ENCODE peak calls at places on chromosomes 4 and X, in four cellular contexts. Z, O, M and B are unnamed samples.

GRCh38 chr4:14897217-14897616 is 105.1 kb upstream of the CPEB2 start:
- DNase-seq in O (no peak), Z (no peak), M (no peak), B (no peak)

GRCh38 chr4:173057442-173057841 is 111.2 kb upstream of the GALNT7 start:
- DNase-seq in O (no peak), M (no peak), Z (no peak), B (no peak)

GRCh38 chr4:88526221-88526815 is 2.7 kb upstream of the PYURF start:
- DNase-seq in M (no peak), O (no peak), Z (no peak), B (no peak)

GRCh38 chr4:13705521-13706035 is 78.1 kb upstream of the BOD1L1 start:
- DNase-seq in O (peak; percentile 61), Z (peak; percentile 28), M (peak; percentile 3), B (no peak)

GRCh38 chr4:82388405-82388804 is 14.6 kb upstream of the HNRNPD start:
- DNase-seq in O (no peak), M (no peak), Z (no peak), B (no peak)

GRCh38 chr4:55169352-55169959 is 44.1 kb upstream of the KDR start:
- DNase-seq in Z (peak; percentile 89), O (peak; percentile 51), M (no peak), B (no peak)

GRCh38 chrX:95509474-95509873 is 1175.2 kb upstream of the DIAPH2 start:
- DNase-seq in M (no peak), Z (no peak), O (no peak), B (no peak)

GRCh38 chr4:175776217-175776616 is 35.8 kb downstream of the GPM6A start:
- DNase-seq in Z (peak; percentile 73), M (no peak), O (no peak), B (no peak)

GRCh38 chr4:165803005-165803404 is 70.0 kb upstream of the TLL1 start:
- DNase-seq in Z (no peak), M (no peak), O (no peak), B (no peak)

GRCh38 chr4:135354876-135355275 is 1153.3 kb upstream of the PABPC4L start:
- DNase-seq in M (no peak), O (no peak), Z (no peak), B (no peak)

GRCh38 chr4:25861422-25861926 is 1.3 kb downstream of the SEL1L3 start:
- DNase-seq in O (no peak), Z (no peak), M (no peak), B (no peak)

GRCh38 chr4:40254961-40255721 is 58.3 kb downstream of the RHOH start:
- DNase-seq in O (no peak), M (no peak), Z (no peak), B (no peak)

GRCh38 chr4:95363966-95364365 is 184.8 kb downstream of the UNC5C start:
- DNase-seq in M (no peak), O (no peak), Z (no peak), B (no peak)

GRCh38 chrX:76538860-76539259 is 111.3 kb downstream of the MAGEE1 start:
- DNase-seq in Z (peak; percentile 39), M (no peak), O (no peak), B (no peak)

GRCh38 chr4:71907782-71908181 is 123.9 kb upstream of the GC start:
- DNase-seq in Z (no peak), M (no peak), O (no peak), B (no peak)

GRCh38 chr4:76589402-76589801 is 154.4 kb downstream of the SHROOM3 start:
- DNase-seq in Z (peak; percentile 37), O (no peak), M (no peak), B (no peak)

GRCh38 chrX:30992381-30992904 is 79.4 kb downstream of the FTHL17 start:
- DNase-seq in Z (no peak), O (no peak), M (no peak), B (no peak)

GRCh38 chr4:185080545-185080944 is 62.3 kb downstream of the HELT start:
- DNase-seq in O (no peak), Z (no peak), M (no peak), B (no peak)

GRCh38 chr4:152735302-152735917 is 44.1 kb downstream of the TIGD4 start:
- DNase-seq in Z (no peak), O (no peak), M (no peak), B (no peak)

GRCh38 chrX:53715336-53715924 is 28.9 kb upstream of the HUWE1 start:
- DNase-seq in M (no peak), O (no peak), Z (no peak), B (no peak)

GRCh38 chr4:122364700-122365404 is 14.0 kb upstream of the ADAD1 start:
- DNase-seq in M (no peak), Z (peak; percentile 49), O (no peak), B (no peak)

GRCh38 chrX:367866-368265 is 18.8 kb downstream of the PPP2R3B start:
- DNase-seq in M (no peak), O (no peak), Z (no peak), B (no peak)

GRCh38 chr4:38040619-38041018 is 80.4 kb downstream of the PTTG2 start:
- DNase-seq in Z (no peak), O (no peak), M (no peak), B (no peak)

GRCh38 chr4:38948551-38948950 is 80.9 kb downstream of the FAM114A1 start:
- DNase-seq in M (no peak), O (no peak), Z (no peak), B (no peak)

GRCh38 chrX:8049827-8050226 is 121.2 kb downstream of the VCX2 start:
- DNase-seq in Z (no peak), M (no peak), O (no peak), B (no peak)

GRCh38 chr4:51895816-51896408 is 53.0 kb downstream of the DCUN1D4 start:
- DNase-seq in M (no peak), O (no peak), Z (peak; percentile 77), B (no peak)

GRCh38 chrX:153921511-153922285 is 4.4 kb downstream of the ARHGAP4 start:
- DNase-seq in Z (no peak), O (peak; percentile 30), M (no peak), B (no peak)

GRCh38 chr4:78653655-78654054 is 102.1 kb downstream of the ANXA3 start:
- DNase-seq in M (no peak), O (no peak), Z (no peak), B (no peak)

GRCh38 chrX:124415115-124415798 is 68.9 kb downstream of the SH2D1A start:
- DNase-seq in Z (no peak), M (no peak), O (no peak), B (no peak)

GRCh38 chrX:108261541-108262218 is 170.1 kb downstream of the ATG4A start:
- DNase-seq in Z (no peak), O (no peak), M (no peak), B (no peak)

GRCh38 chr4:88792268-88792781 is 94.7 kb upstream of the NAP1L5 start:
- DNase-seq in O (no peak), M (no peak), Z (no peak), B (no peak)

GRCh38 chr4:168803727-168804126 is 206.3 kb downstream of the CBR4 start:
- DNase-seq in O (no peak), M (no peak), Z (peak; percentile 40), B (no peak)

GRCh38 chr4:93346840-93347239 is 481.7 kb upstream of the ATOH1 start:
- DNase-seq in Z (peak; percentile 24), O (no peak), M (no peak), B (no peak)

GRCh38 chr4:54226399-54227260 is 2.5 kb upstream of the PDGFRA start:
- DNase-seq in Z (peak; percentile 50), O (peak; percentile 68), M (no peak), B (no peak)

GRCh38 chrX:154486052-154486395 is 391 bp downstream of the UBL4A start:
- DNase-seq in Z (no peak), M (no peak), O (no peak), B (no peak)

GRCh38 chrX:16465081-16465876 is 184.7 kb upstream of the S100G start:
- DNase-seq in Z (no peak), O (no peak), M (no peak), B (no peak)

GRCh38 chr4:158571736-158572135 is 50.1 kb downstream of the RXFP1 start:
- DNase-seq in M (no peak), O (no peak), Z (peak; percentile 87), B (no peak)

GRCh38 chr4:120318447-120318846 is 251.8 kb upstream of the MAD2L1 start:
- DNase-seq in Z (no peak), O (no peak), M (no peak), B (no peak)

GRCh38 chrX:12441376-12442128 is 303.3 kb downstream of the FRMPD4 start:
- DNase-seq in Z (no peak), M (no peak), O (no peak), B (no peak)
- TF ChIP-seq CTCF in Z (no peak), M (no peak), O (no peak), B (no peak)

GRCh38 chr4:110005461-110006056 is 92.9 kb downstream of the EGF start:
- DNase-seq in O (no peak), M (no peak), Z (no peak), B (peak; percentile 22)
- TF ChIP-seq CTCF in O (peak; percentile 67), M (peak; percentile 41), Z (peak; percentile 81), B (peak; percentile 82)

GRCh38 chr4:143375326-143376073 is 38.8 kb downstream of the GAB1 start:
- DNase-seq in M (no peak), Z (peak; percentile 50), O (no peak), B (no peak)
- TF ChIP-seq CTCF in M (no peak), Z (peak; percentile 51), O (peak; percentile 44), B (peak; percentile 40)

DNA sequence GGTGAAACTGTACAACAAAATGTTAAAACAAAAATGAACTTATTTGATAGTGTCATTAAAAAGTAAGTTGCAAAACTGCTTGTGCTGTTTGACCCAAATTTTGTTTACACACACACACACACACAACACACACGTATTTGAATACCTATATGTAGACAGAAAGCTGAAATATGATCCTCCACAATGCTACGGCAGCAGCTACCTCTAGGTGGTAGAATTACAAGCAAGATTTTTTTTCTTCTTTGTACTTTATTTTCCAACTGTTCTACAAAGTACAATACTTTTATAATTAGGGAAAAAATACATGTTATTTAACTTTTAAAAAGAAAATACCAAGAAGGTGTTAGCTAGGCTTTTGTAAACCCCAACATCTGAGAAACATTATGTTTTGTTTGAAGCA is 1.2 kb downstream of the CYTL1 start:
- DNase-seq in O (no peak), M (no peak), Z (peak; percentile 4), B (no peak)
- TF ChIP-seq CTCF in O (no peak), M (no peak), Z (no peak), B (no peak)

GRCh38 chrX:130108647-130109428 is 1.5 kb downstream of the ELF4 start:
- DNase-seq in M (no peak), Z (no peak), O (peak; percentile 72), B (no peak)
- TF ChIP-seq CTCF in M (no peak), Z (peak; percentile 13), O (no peak), B (no peak)

GRCh38 chrX:70554081-70554480 is 109.4 kb downstream of the DLG3 start:
- DNase-seq in O (no peak), M (no peak), Z (no peak), B (no peak)
- TF ChIP-seq CTCF in O (no peak), M (no peak), Z (peak; percentile 28), B (peak; percentile 36)

GRCh38 chrX:118183606-118184005 is 67.0 kb upstream of the KLHL13 start:
- DNase-seq in M (no peak), Z (no peak), O (no peak), B (no peak)
- TF ChIP-seq CTCF in M (no peak), Z (peak; percentile 66), O (no peak), B (no peak)

GRCh38 chr4:183808102-183808466 is 97.0 kb upstream of the STOX2 start:
- DNase-seq in O (no peak), Z (peak; percentile 62), M (no peak), B (no peak)
- TF ChIP-seq CTCF in O (no peak), Z (no peak), M (no peak), B (no peak)